ENCODE peak calls at places on chromosomes 5 and 9, in nine cellular contexts. K is skeletal muscle cell, Z is fibroblast of the aortic adventitia, C is H7, A is kidney tubule cell, B is HT1080, R is bronchial epithelial cell, J is substantia nigra, U is left cardiac atrium. L is an unnamed sample.
A peak's percentile ranks its signal among the peaks of the same experiment; 100 is the strongest.

GRCh38 chr5:173330856-173331206 is 2.6 kb upstream of the STC2 start:
- DNase-seq in K (no peak), Z (no peak), C (no peak), A (no peak), B (no peak), R (no peak), J (no peak), U (no peak), L (no peak)

GRCh38 chr9:82488702-82489578 is 500.4 kb downstream of the SPATA31D1 start:
- DNase-seq in K (peak; percentile 70), Z (peak; percentile 99), C (no peak), A (peak; percentile 79), B (peak; percentile 87), R (peak; percentile 51), J (no peak), U (peak; percentile 21), L (no peak)

GRCh38 chr9:70034292-70034711 is 9.3 kb upstream of the MAMDC2 start:
- DNase-seq in K (no peak), Z (peak; percentile 39), C (no peak), A (peak; percentile 10), B (no peak), R (peak; percentile 22), J (no peak), U (no peak), L (no peak)

GRCh38 chr5:100270323-100270771 is 264.8 kb upstream of the FAM174A start:
- DNase-seq in K (no peak), Z (no peak), C (no peak), A (peak; percentile 98), B (peak; percentile 79), R (peak; percentile 1), J (no peak), U (no peak), L (no peak)

GRCh38 chr5:150236981-150237754 is 47.3 kb downstream of the SLC6A7 start:
- DNase-seq in K (no peak), Z (no peak), C (no peak), A (no peak), B (no peak), R (no peak), J (no peak), U (no peak), L (no peak)

GRCh38 chr5:127580731-127581130 is 63.3 kb downstream of the PRRC1 start:
- DNase-seq in K (no peak), Z (no peak), C (no peak), A (no peak), B (no peak), R (no peak), J (no peak), U (no peak), L (no peak)

GRCh38 chr9:133600747-133601146 is 8.4 kb downstream of the FAM163B start:
- DNase-seq in K (no peak), Z (no peak), C (no peak), A (no peak), B (no peak), R (no peak), J (no peak), U (no peak), L (no peak)

GRCh38 chr5:122756263-122756911 is 18.5 kb upstream of the SNX2 start:
- DNase-seq in K (peak; percentile 76), Z (peak; percentile 94), C (no peak), A (peak; percentile 61), B (peak; percentile 90), R (peak; percentile 86), J (no peak), U (no peak), L (peak; percentile 57)

GRCh38 chr5:174744896-174745295 is 20.5 kb downstream of the MSX2 start:
- DNase-seq in K (no peak), Z (no peak), C (no peak), A (peak; percentile 74), B (no peak), R (no peak), J (no peak), U (no peak), L (no peak)

GRCh38 chr5:89573336-89573735 is 690.4 kb upstream of the MEF2C start:
- DNase-seq in K (no peak), Z (no peak), C (no peak), A (no peak), B (no peak), R (no peak), J (no peak), U (no peak), L (no peak)

GRCh38 chr9:127589955-127590370 is 22.1 kb upstream of the STXBP1 start:
- DNase-seq in K (no peak), Z (peak; percentile 89), C (peak; percentile 84), A (peak; percentile 82), B (peak; percentile 66), R (no peak), J (no peak), U (peak; percentile 73), L (no peak)

GRCh38 chr5:141478321-141478945 is 2.7 kb downstream of the PCDHGC3 start:
- DNase-seq in K (no peak), Z (no peak), C (peak; percentile 91), A (peak; percentile 58), B (peak; percentile 33), R (peak; percentile 52), J (no peak), U (no peak), L (no peak)

GRCh38 chr5:127492854-127493738 is 24.3 kb upstream of the PRRC1 start:
- DNase-seq in K (no peak), Z (peak; percentile 70), C (peak; percentile 9), A (peak; percentile 50), B (peak; percentile 50), R (peak; percentile 53), J (no peak), U (no peak), L (no peak)

GRCh38 chr5:149667084-149667826 is 62.9 kb upstream of the PPARGC1B start:
- DNase-seq in K (no peak), Z (peak; percentile 25), C (peak; percentile 76), A (peak; percentile 32), B (peak; percentile 35), R (peak; percentile 23), J (no peak), U (no peak), L (no peak)

GRCh38 chr9:126864771-126865170 is 4.3 kb downstream of the ZBTB34 start:
- DNase-seq in K (no peak), Z (no peak), C (no peak), A (no peak), B (no peak), R (no peak), J (no peak), U (no peak), L (no peak)

GRCh38 chr5:96326902-96327301 is 106.1 kb downstream of the PCSK1 start:
- DNase-seq in K (no peak), Z (no peak), C (no peak), A (no peak), B (no peak), R (no peak), J (no peak), U (no peak), L (no peak)

GRCh38 chr5:109231331-109231730 is 178.4 kb downstream of the PJA2 start:
- DNase-seq in K (no peak), Z (no peak), C (no peak), A (no peak), B (no peak), R (no peak), J (no peak), U (no peak), L (no peak)

GRCh38 chr9:112647596-112647995 is 70.3 kb downstream of the INIP start:
- DNase-seq in K (no peak), Z (no peak), C (no peak), A (no peak), B (no peak), R (peak; percentile 9), J (no peak), U (no peak), L (no peak)

GRCh38 chr9:134495881-134496412 is 145.7 kb upstream of the COL5A1 start:
- DNase-seq in K (no peak), Z (no peak), C (peak; percentile 22), A (no peak), B (no peak), R (no peak), J (no peak), U (no peak), L (no peak)

GRCh38 chr5:85841653-85842052 is 776.1 kb upstream of the COX7C start:
- DNase-seq in K (no peak), Z (no peak), C (no peak), A (no peak), B (no peak), R (no peak), J (no peak), U (no peak), L (no peak)

GRCh38 chr5:148899993-148900392 is 73.6 kb downstream of the ADRB2 start:
- DNase-seq in K (no peak), Z (no peak), C (no peak), A (no peak), B (no peak), R (peak; percentile 87), J (no peak), U (no peak), L (no peak)

GRCh38 chr5:159061186-159061796 is 38.4 kb downstream of the EBF1 start:
- DNase-seq in K (peak; percentile 76), Z (peak; percentile 86), C (no peak), A (peak; percentile 43), B (peak; percentile 79), R (peak; percentile 43), J (no peak), U (peak; percentile 81), L (no peak)

GRCh38 chr5:65062684-65063083 is 294.0 kb downstream of the CWC27 start:
- DNase-seq in K (peak; percentile 98), Z (peak; percentile 99), C (no peak), A (peak; percentile 78), B (peak; percentile 81), R (peak; percentile 96), J (no peak), U (peak; percentile 49), L (no peak)

GRCh38 chr5:123156577-123157296 is 67.7 kb downstream of the PRDM6 start:
- DNase-seq in K (peak; percentile 54), Z (peak; percentile 84), C (no peak), A (no peak), B (peak; percentile 76), R (peak; percentile 35), J (no peak), U (no peak), L (no peak)

GRCh38 chr9:130467371-130467770 is 22.6 kb downstream of the ASS1 start:
- DNase-seq in K (no peak), Z (no peak), C (no peak), A (no peak), B (no peak), R (no peak), J (no peak), U (no peak), L (no peak)

GRCh38 chr5:180606215-180606785 is 15.0 kb upstream of the SCGB3A1 start:
- DNase-seq in K (no peak), Z (no peak), C (no peak), A (no peak), B (no peak), R (no peak), J (no peak), U (peak; percentile 20), L (no peak)

GRCh38 chr5:134944630-134945029 is 23.1 kb upstream of the CATSPER3 start:
- DNase-seq in K (no peak), Z (peak; percentile 10), C (no peak), A (no peak), B (no peak), R (no peak), J (no peak), U (no peak), L (no peak)

GRCh38 chr5:68464424-68464823 is 248.9 kb downstream of the PIK3R1 start:
- DNase-seq in K (no peak), Z (no peak), C (no peak), A (peak; percentile 89), B (peak; percentile 67), R (peak; percentile 71), J (no peak), U (no peak), L (no peak)

GRCh38 chr9:34759432-34760134 is 49.6 kb upstream of the CCL21 start:
- DNase-seq in K (no peak), Z (no peak), C (no peak), A (no peak), B (no peak), R (no peak), J (peak; percentile 7), U (no peak), L (no peak)